ENCODE peak calls at places on chromosomes 5 and 9, in eight cellular contexts. L, N, H, E, O, A, C and K are unnamed samples.

GRCh38 chr5:99061711-99062110 is 132.9 kb upstream of the CHD1 start:
- DNase-seq in L (no peak), N (peak), H (peak), E (peak), O (peak), A (no peak), C (no peak), K (no peak)

GRCh38 chr9:95213102-95213501 is 104.4 kb downstream of the FANCC start:
- DNase-seq in L (no peak), N (no peak), H (no peak), E (no peak), O (no peak), A (no peak), C (no peak), K (no peak)

GRCh38 chr9:135973276-135974219 is 12.4 kb upstream of the UBAC1 start:
- DNase-seq in L (no peak), N (no peak), H (no peak), E (no peak), O (no peak), A (no peak), C (no peak), K (no peak)

GRCh38 chr5:112669328-112669963 is 68.2 kb upstream of the APC start:
- DNase-seq in L (no peak), N (no peak), H (no peak), E (no peak), O (no peak), A (peak), C (no peak), K (no peak)

GRCh38 chr5:78953092-78953800 is 31.9 kb downstream of the ARSB start:
- DNase-seq in L (no peak), N (peak), H (no peak), E (peak), O (no peak), A (no peak), C (no peak), K (no peak)

GRCh38 chr5:14165375-14166091 is 22.4 kb downstream of the TRIO start:
- DNase-seq in L (no peak), N (peak), H (no peak), E (no peak), O (no peak), A (no peak), C (no peak), K (peak)

GRCh38 chr9:21778300-21778699 is 24.1 kb upstream of the MTAP start:
- DNase-seq in L (no peak), N (no peak), H (peak), E (no peak), O (no peak), A (no peak), C (no peak), K (no peak)

GRCh38 chr5:179275381-179275878 is 69.8 kb downstream of the ADAMTS2 start:
- DNase-seq in L (no peak), N (no peak), H (no peak), E (no peak), O (no peak), A (no peak), C (no peak), K (no peak)

GRCh38 chr9:129624168-129624759 is 1.7 kb upstream of the NTMT1 start:
- DNase-seq in L (peak), N (peak), H (no peak), E (no peak), O (no peak), A (peak), C (no peak), K (peak)

GRCh38 chr5:138831703-138832102 is 43.4 kb downstream of the LRRTM2 start:
- DNase-seq in L (no peak), N (no peak), H (no peak), E (no peak), O (no peak), A (no peak), C (no peak), K (no peak)

GRCh38 chr5:75620184-75620959 is 9.1 kb downstream of the ANKDD1B start:
- DNase-seq in L (no peak), N (no peak), H (no peak), E (no peak), O (no peak), A (no peak), C (no peak), K (no peak)

GRCh38 chr5:14879393-14879792 is 7.8 kb upstream of the ANKH start:
- DNase-seq in L (no peak), N (no peak), H (no peak), E (no peak), O (no peak), A (no peak), C (no peak), K (no peak)

GRCh38 chr5:156330141-156330870 is 3.3 kb downstream of the SGCD start:
- DNase-seq in L (no peak), N (no peak), H (no peak), E (no peak), O (no peak), A (no peak), C (no peak), K (no peak)

GRCh38 chr5:64840958-64841357 is 72.2 kb downstream of the CWC27 start:
- DNase-seq in L (no peak), N (no peak), H (no peak), E (no peak), O (no peak), A (no peak), C (no peak), K (no peak)

GRCh38 chr5:82004511-82004910 is 32.7 kb downstream of the ATG10 start:
- DNase-seq in L (no peak), N (peak), H (no peak), E (no peak), O (peak), A (no peak), C (no peak), K (no peak)

GRCh38 chr9:98215266-98215665 is 22.8 kb upstream of the CORO2A start:
- DNase-seq in L (no peak), N (no peak), H (no peak), E (no peak), O (no peak), A (no peak), C (no peak), K (no peak)

GRCh38 chr5:102481044-102481715 is 17.6 kb downstream of the SLCO6A1 start:
- DNase-seq in L (no peak), N (no peak), H (no peak), E (no peak), O (no peak), A (no peak), C (no peak), K (no peak)

GRCh38 chr5:137666109-137666850 is 69.6 kb downstream of the KLHL3 start:
- DNase-seq in L (peak), N (peak), H (peak), E (no peak), O (no peak), A (no peak), C (no peak), K (peak)

GRCh38 chr5:3301316-3301715 is 294.3 kb upstream of the IRX1 start:
- DNase-seq in L (no peak), N (no peak), H (no peak), E (no peak), O (no peak), A (no peak), C (no peak), K (no peak)

GRCh38 chr9:113403651-113404050 is 2.6 kb upstream of the ALAD start:
- DNase-seq in L (no peak), N (no peak), H (no peak), E (no peak), O (no peak), A (no peak), C (no peak), K (no peak)

GRCh38 chr5:465591-466403 is 22.8 kb downstream of the EXOC3 start:
- DNase-seq in L (no peak), N (no peak), H (no peak), E (no peak), O (no peak), A (no peak), C (no peak), K (no peak)

GRCh38 chr5:82115858-82116257 is 144.0 kb downstream of the ATG10 start:
- DNase-seq in L (no peak), N (no peak), H (no peak), E (no peak), O (no peak), A (no peak), C (no peak), K (no peak)

GRCh38 chr9:75658301-75658919 is 232.1 kb upstream of the PCSK5 start:
- DNase-seq in L (no peak), N (no peak), H (no peak), E (no peak), O (no peak), A (no peak), C (no peak), K (no peak)

GRCh38 chr5:168978015-168978414 is 322.9 kb downstream of the SLIT3 start:
- DNase-seq in L (no peak), N (no peak), H (peak), E (peak), O (no peak), A (peak), C (no peak), K (no peak)

GRCh38 chr5:84381501-84382362 is 2.9 kb downstream of the EDIL3 start:
- DNase-seq in L (no peak), N (peak), H (no peak), E (no peak), O (no peak), A (peak), C (no peak), K (peak)

GRCh38 chr9:88925471-88925870 is 65.8 kb upstream of the S1PR3 start:
- DNase-seq in L (no peak), N (no peak), H (no peak), E (no peak), O (no peak), A (no peak), C (no peak), K (no peak)

GRCh38 chr5:127572930-127573329 is 55.5 kb downstream of the PRRC1 start:
- DNase-seq in L (no peak), N (no peak), H (no peak), E (no peak), O (no peak), A (no peak), C (no peak), K (no peak)
- TF ChIP-seq CTCF in L (no peak), N (peak), H (peak), E (no peak), O (peak), A (peak), C (peak), K (peak)

DNA sequence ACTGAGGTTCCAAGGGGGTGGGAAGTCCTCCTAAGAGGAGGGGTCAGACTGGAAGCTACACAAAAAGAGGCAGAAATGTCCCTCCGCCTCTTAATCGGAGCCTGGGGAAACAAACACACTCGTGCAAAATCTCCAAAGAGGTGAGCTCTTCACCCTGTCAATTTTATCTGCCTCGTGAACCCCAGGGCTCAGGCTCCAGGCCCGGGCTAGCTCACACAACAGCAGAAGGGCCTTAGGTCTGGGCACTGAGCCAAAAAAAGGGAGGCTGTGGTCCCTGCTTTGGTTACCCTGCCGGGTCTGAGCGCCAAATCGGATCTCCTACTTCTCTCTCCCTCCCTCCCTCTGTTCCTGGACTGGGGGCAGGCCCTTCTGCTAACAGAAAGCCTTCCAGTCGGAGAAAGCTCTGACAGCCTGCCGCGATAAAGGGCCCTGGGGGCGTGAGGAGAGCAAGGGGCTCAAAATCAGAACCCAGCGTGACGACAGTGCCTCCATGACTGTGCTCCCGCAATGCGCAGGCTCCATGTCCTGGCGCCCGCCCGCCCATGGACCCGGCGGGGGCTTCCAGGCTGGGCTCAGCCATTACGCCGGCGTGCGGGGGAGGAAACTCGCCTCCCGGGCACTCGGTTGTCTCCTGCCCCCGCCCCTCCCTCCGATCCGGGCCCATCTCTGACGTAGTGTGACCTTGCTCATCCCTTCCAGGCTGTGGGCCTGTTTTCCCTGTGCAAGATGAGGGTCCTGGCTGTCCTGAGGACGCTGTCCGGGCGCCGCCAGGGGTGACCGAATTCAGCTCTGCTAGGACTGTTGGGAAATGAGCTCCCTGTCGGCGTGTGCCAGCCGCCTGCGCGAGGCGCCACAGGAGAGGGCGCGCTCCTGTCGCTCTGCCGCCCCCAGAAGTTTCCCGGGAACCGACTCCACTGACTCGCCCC is 865 bp upstream of the SLC22A4 start:
- DNase-seq in L (peak), N (peak), H (no peak), E (no peak), O (peak), A (peak), C (peak), K (peak)
- TF ChIP-seq CTCF in L (no peak), N (peak), H (peak), E (no peak), O (peak), A (no peak), C (peak), K (peak)

DNA sequence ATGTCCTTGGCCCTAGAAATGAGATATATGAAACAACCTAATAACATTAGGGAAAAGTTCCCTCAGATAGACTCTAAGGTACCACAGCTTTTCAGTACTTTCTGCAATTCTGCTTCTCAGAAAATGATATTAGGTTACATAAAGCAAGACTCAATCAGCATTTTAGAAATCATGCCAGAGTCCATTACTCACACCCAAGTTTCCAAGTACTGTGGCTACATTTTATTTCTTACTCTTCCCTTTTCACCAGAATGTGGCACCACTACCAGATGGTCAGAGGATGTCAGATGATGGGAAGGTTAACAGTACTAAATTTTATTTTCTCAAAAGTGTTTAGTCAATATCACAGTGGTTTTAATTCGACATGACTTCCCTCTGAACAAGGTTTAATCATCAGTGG is 217.2 kb downstream of the MLLT3 start:
- DNase-seq in L (no peak), N (no peak), H (no peak), E (no peak), O (no peak), A (no peak), C (no peak), K (no peak)
- TF ChIP-seq CTCF in L (no peak), N (no peak), H (no peak), E (no peak), O (no peak), A (no peak), C (no peak), K (no peak)

DNA sequence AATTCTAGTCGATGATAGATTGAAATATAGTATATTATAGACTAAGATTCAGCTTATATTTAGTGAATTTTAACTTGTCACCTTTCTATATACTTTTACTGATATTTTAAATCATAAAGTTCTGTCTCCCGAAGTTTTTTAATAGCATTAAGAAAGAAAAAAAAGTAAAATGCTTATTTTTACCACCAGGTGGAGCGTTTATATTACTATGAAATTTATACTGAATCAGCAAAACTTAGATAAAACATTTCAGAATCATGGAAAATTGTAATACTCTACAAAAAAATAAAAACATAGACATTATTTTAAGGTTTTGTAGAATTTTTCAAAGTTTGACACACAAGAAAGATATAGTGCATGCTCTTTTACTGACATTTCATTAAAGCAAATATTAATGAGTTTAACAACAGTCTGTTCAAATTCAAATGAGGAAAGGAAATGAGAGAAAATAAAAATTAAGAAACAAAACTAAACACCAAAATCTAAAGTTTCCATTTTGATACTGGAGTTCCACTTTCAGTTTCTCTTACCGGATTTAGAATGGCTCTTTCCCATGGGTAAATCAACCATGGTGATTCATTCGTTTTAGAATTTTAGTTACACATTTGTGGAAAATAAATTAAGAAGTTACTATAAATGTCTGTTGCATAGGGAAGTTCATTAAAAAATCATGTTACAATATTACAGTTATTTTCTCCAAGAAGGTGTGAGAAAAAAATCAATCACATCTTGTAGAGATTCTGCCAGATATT is 1035.3 kb downstream of the CDH12 start:
- DNase-seq in L (no peak), N (no peak), H (no peak), E (no peak), O (no peak), A (no peak), C (no peak), K (no peak)
- TF ChIP-seq CTCF in L (no peak), N (no peak), H (no peak), E (no peak), O (peak), A (no peak), C (peak), K (peak)

GRCh38 chr9:70352356-70352755 is 62.1 kb downstream of the KLF9 start:
- DNase-seq in L (no peak), N (peak), H (peak), E (no peak), O (peak), A (no peak), C (no peak), K (no peak)

GRCh38 chr9:70355801-70356200 is 58.7 kb downstream of the KLF9 start:
- DNase-seq in L (no peak), N (no peak), H (no peak), E (no peak), O (no peak), A (no peak), C (no peak), K (no peak)

GRCh38 chr9:70347046-70347445 is 67.4 kb downstream of the KLF9 start:
- DNase-seq in L (no peak), N (no peak), H (no peak), E (no peak), O (no peak), A (no peak), C (no peak), K (no peak)

DNA sequence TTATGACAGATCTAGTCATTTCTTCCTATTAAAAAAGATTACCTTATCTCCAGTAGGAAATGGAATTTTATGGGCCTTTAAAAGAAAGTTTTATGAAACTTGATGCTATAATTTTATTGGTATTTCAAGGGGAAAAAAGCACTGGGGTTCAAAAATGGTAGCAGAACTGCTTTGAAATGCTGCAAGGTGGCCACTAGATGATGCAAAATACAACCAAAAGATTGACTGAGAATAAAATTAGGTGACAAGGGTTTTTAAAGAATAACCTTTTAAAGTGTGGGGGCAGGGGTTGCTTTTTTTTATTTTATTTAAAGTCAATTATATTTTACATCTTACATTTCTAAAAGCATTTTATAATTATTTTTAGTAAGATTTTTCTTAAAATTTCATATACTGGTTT is 61.7 kb downstream of the KLF9 start:
- DNase-seq in L (no peak), N (no peak), H (no peak), E (no peak), O (no peak), A (no peak), C (no peak), K (no peak)
- TF ChIP-seq CTCF in L (peak), N (peak), H (peak), E (no peak), O (peak), A (peak), C (peak), K (no peak)

GRCh38 chr9:127305450-127306226 is 41.1 kb downstream of the GARNL3 start:
- DNase-seq in L (no peak), N (no peak), H (no peak), E (no peak), O (no peak), A (no peak), C (no peak), K (no peak)
- TF ChIP-seq CTCF in L (no peak), N (no peak), H (peak), E (peak), O (no peak), A (no peak), C (no peak), K (no peak)

GRCh38 chr9:90099262-90099982 is 494.6 kb downstream of the GADD45G start:
- DNase-seq in L (no peak), N (peak), H (no peak), E (no peak), O (no peak), A (peak), C (no peak), K (no peak)
- TF ChIP-seq CTCF in L (no peak), N (peak), H (peak), E (peak), O (peak), A (peak), C (peak), K (no peak)

GRCh38 chr5:57817001-57817453 is 334.4 kb upstream of the ACTBL2 start:
- DNase-seq in L (no peak), N (no peak), H (no peak), E (no peak), O (no peak), A (peak), C (no peak), K (no peak)
- TF ChIP-seq CTCF in L (no peak), N (no peak), H (no peak), E (no peak), O (no peak), A (no peak), C (no peak), K (no peak)